ENCODE peak calls at places on chromosomes 5 and 9, in nine cellular contexts. N is GM20000; D is activated T-cell treated with anti-CD3 and anti-CD28 coated beads for 4 hours; W is A549; K is H7; L is endothelial cell; E is activated CD8-positive, alpha-beta memory T cell treated with anti-CD3 and anti-CD28 coated beads, Interleukin-2, amount 10 ng/mL, durations not matched to agents 7 days and 5 days; H is C1 segment of cervical spinal cord; I is NB4. U is an unnamed sample.

GRCh38 chr9:124251605-124252366 is 6.0 kb upstream of the NEK6 start:
- DNase-seq in N (no peak), D (no peak), W (no peak), K (peak), L (no peak), E (no peak), H (no peak), I (peak), U (peak)

GRCh38 chr9:136484153-136485048 is 1.6 kb upstream of the SEC16A start:
- DNase-seq in N (no peak), D (no peak), W (no peak), K (no peak), L (no peak), E (no peak), H (no peak), I (peak), U (no peak)

GRCh38 chr5:176619203-176619568 is 9.2 kb upstream of the GPRIN1 start:
- DNase-seq in N (peak), D (peak), W (peak), K (peak), L (peak), E (peak), H (peak), I (peak), U (peak)

GRCh38 chr5:74639538-74640449 is 734 bp downstream of the ENC1 start:
- DNase-seq in N (peak), D (peak), W (no peak), K (peak), L (peak), E (peak), H (peak), I (peak), U (peak)

GRCh38 chr9:1673300-1673699 is 341.8 kb upstream of the SMARCA2 start:
- DNase-seq in N (no peak), D (no peak), W (no peak), K (no peak), L (no peak), E (no peak), H (no peak), I (no peak), U (no peak)

GRCh38 chr9:69195681-69196080 is 21.6 kb downstream of the TJP2 start:
- DNase-seq in N (no peak), D (no peak), W (no peak), K (no peak), L (no peak), E (no peak), H (peak), I (no peak), U (no peak)

GRCh38 chr5:73485715-73486114 is 12.5 kb upstream of the BTF3 start:
- DNase-seq in N (no peak), D (no peak), W (no peak), K (no peak), L (no peak), E (no peak), H (no peak), I (no peak), U (no peak)

GRCh38 chr5:672329-673139 is 20.6 kb downstream of the TPPP start:
- DNase-seq in N (no peak), D (peak), W (peak), K (peak), L (peak), E (peak), H (no peak), I (peak), U (peak)

GRCh38 chr5:122078116-122078865 is at the start of gene LOX:
- DNase-seq in N (peak), D (no peak), W (no peak), K (peak), L (peak), E (no peak), H (no peak), I (peak), U (peak)

GRCh38 chr5:168015506-168015905 is 275.9 kb upstream of the WWC1 start:
- DNase-seq in N (no peak), D (no peak), W (no peak), K (no peak), L (no peak), E (no peak), H (no peak), I (no peak), U (peak)

GRCh38 chr5:10243660-10244240 is 5.9 kb downstream of the ATPSCKMT start:
- DNase-seq in N (no peak), D (no peak), W (no peak), K (no peak), L (no peak), E (no peak), H (no peak), I (no peak), U (no peak)

GRCh38 chr5:36359267-36359666 is 57.6 kb upstream of the RANBP3L start:
- DNase-seq in N (no peak), D (no peak), W (no peak), K (no peak), L (no peak), E (no peak), H (no peak), I (no peak), U (no peak)

GRCh38 chr5:88045931-88046461 is 222.6 kb downstream of the TMEM161B start:
- DNase-seq in N (no peak), D (no peak), W (no peak), K (no peak), L (no peak), E (no peak), H (peak), I (no peak), U (no peak)

GRCh38 chr5:119274024-119274766 is 81.6 kb upstream of the TNFAIP8 start:
- DNase-seq in N (no peak), D (no peak), W (no peak), K (no peak), L (no peak), E (no peak), H (no peak), I (peak), U (peak)

GRCh38 chr5:1087428-1087827 is 24.4 kb downstream of the SLC12A7 start:
- DNase-seq in N (no peak), D (no peak), W (no peak), K (no peak), L (no peak), E (no peak), H (no peak), I (no peak), U (no peak)

GRCh38 chr5:178529080-178529479 is 61.1 kb downstream of the COL23A1 start:
- DNase-seq in N (no peak), D (no peak), W (no peak), K (no peak), L (no peak), E (no peak), H (no peak), I (peak), U (no peak)

GRCh38 chr5:98638111-98638510 is 135.4 kb upstream of the RGMB start:
- DNase-seq in N (no peak), D (no peak), W (no peak), K (no peak), L (no peak), E (no peak), H (no peak), I (no peak), U (peak)

GRCh38 chr9:18743421-18743820 is 269.5 kb downstream of the ADAMTSL1 start:
- DNase-seq in N (no peak), D (no peak), W (no peak), K (no peak), L (no peak), E (no peak), H (no peak), I (no peak), U (no peak)

GRCh38 chr5:134223406-134224251 is 2.2 kb downstream of the PPP2CA start:
- DNase-seq in N (no peak), D (no peak), W (no peak), K (no peak), L (no peak), E (no peak), H (no peak), I (peak), U (peak)

GRCh38 chr5:172370648-172371248 is 83.6 kb downstream of the SH3PXD2B start:
- DNase-seq in N (peak), D (no peak), W (peak), K (no peak), L (peak), E (peak), H (no peak), I (peak), U (peak)

GRCh38 chr5:32507738-32508434 is 63.3 kb upstream of the ZFR start:
- DNase-seq in N (no peak), D (no peak), W (no peak), K (no peak), L (no peak), E (no peak), H (no peak), I (no peak), U (peak)

GRCh38 chr5:116672203-116672602 is 97.6 kb upstream of the SEMA6A start:
- DNase-seq in N (no peak), D (no peak), W (no peak), K (no peak), L (no peak), E (no peak), H (no peak), I (no peak), U (no peak)

GRCh38 chr5:6712582-6713273 is 504 bp upstream of the TENT4A start:
- DNase-seq in N (peak), D (peak), W (peak), K (peak), L (peak), E (peak), H (peak), I (peak), U (peak)

GRCh38 chr5:88695232-88695631 is 187.8 kb downstream of the MEF2C start:
- DNase-seq in N (no peak), D (no peak), W (no peak), K (no peak), L (no peak), E (no peak), H (no peak), I (no peak), U (no peak)

GRCh38 chr9:125405938-125406811 is 144.5 kb downstream of the GAPVD1 start:
- DNase-seq in N (no peak), D (no peak), W (no peak), K (no peak), L (no peak), E (no peak), H (no peak), I (no peak), U (no peak)

GRCh38 chr9:81266674-81267073 is 422.7 kb downstream of the TLE1 start:
- DNase-seq in N (no peak), D (no peak), W (no peak), K (no peak), L (no peak), E (no peak), H (no peak), I (no peak), U (peak)

GRCh38 chr5:33008751-33009418 is 297.8 kb downstream of the NPR3 start:
- DNase-seq in N (no peak), D (no peak), W (no peak), K (peak), L (no peak), E (no peak), H (no peak), I (no peak), U (no peak)

GRCh38 chr5:95759005-95759404 is 27.9 kb downstream of the RHOBTB3 start:
- DNase-seq in N (no peak), D (no peak), W (no peak), K (no peak), L (no peak), E (no peak), H (no peak), I (no peak), U (no peak)

GRCh38 chr5:90606539-90606938 is 47.9 kb downstream of the ADGRV1 start:
- DNase-seq in N (no peak), D (no peak), W (no peak), K (peak), L (no peak), E (no peak), H (no peak), I (peak), U (no peak)

GRCh38 chr5:141664733-141665461 is 13.7 kb upstream of the FCHSD1 start:
- DNase-seq in N (peak), D (peak), W (peak), K (peak), L (peak), E (peak), H (peak), I (peak), U (peak)

GRCh38 chr5:8961956-8962355 is 583.9 kb downstream of the SEMA5A start:
- DNase-seq in N (no peak), D (no peak), W (no peak), K (no peak), L (no peak), E (no peak), H (no peak), I (no peak), U (peak)

GRCh38 chr9:136826188-136826541 is 16.1 kb upstream of the AJM1 start:
- DNase-seq in N (no peak), D (no peak), W (no peak), K (no peak), L (no peak), E (no peak), H (no peak), I (no peak), U (no peak)

GRCh38 chr5:127369772-127370171 is 79.2 kb downstream of the MEGF10 start:
- DNase-seq in N (no peak), D (no peak), W (no peak), K (no peak), L (no peak), E (no peak), H (no peak), I (no peak), U (no peak)

GRCh38 chr5:172102251-172102870 is 85.7 kb downstream of the STK10 start:
- DNase-seq in N (no peak), D (no peak), W (no peak), K (peak), L (no peak), E (no peak), H (no peak), I (no peak), U (no peak)

GRCh38 chr5:155116456-155117251 is 103.1 kb downstream of the KIF4B start:
- DNase-seq in N (no peak), D (no peak), W (no peak), K (no peak), L (no peak), E (no peak), H (no peak), I (no peak), U (no peak)

GRCh38 chr5:87042554-87042953 is 225.1 kb upstream of the RASA1 start:
- DNase-seq in N (no peak), D (no peak), W (no peak), K (no peak), L (no peak), E (no peak), H (no peak), I (no peak), U (no peak)